ENCODE peak calls at places on chromosome 13, in nine cellular contexts. X is effector CD4-positive, alpha-beta T cell; K is AG09309; P is activated CD4-positive, alpha-beta T cell treated with anti-CD3 and anti-CD28 coated beads, Interleukin-2, amount 50 U/mL, for 1 hour; F is stimulated activated CD4-positive, alpha-beta T cell treated with anti-CD3 and anti-CD28 coated beads, TNF-alpha, amount 100 ng/mL, for 48 hours; Z is RKO; O is substantia nigra; J is cardiac fibroblast; A is sciatic nerve. L is an unnamed sample.

GRCh38 chr13:70884196-70884595 is 775.9 kb upstream of the KLHL1 start:
- DNase-seq in P (no peak), K (no peak), J (no peak), F (no peak), A (no peak), O (no peak), Z (peak), X (no peak), L (no peak)

GRCh38 chr13:94140027-94140426 is 339.5 kb downstream of the DCT start:
- DNase-seq in F (no peak), Z (no peak), J (no peak), X (no peak), P (no peak), K (no peak), O (no peak), A (no peak), L (no peak)

GRCh38 chr13:61414686-61415664 is 674 bp downstream of the PCDH20 start:
- DNase-seq in J (peak), X (no peak), A (no peak), O (no peak), K (no peak), F (no peak), Z (no peak), P (no peak), L (peak)

GRCh38 chr13:97766749-97767148 is 186.7 kb upstream of the IPO5 start:
- DNase-seq in J (no peak), X (no peak), F (no peak), K (no peak), P (no peak), O (no peak), Z (no peak), A (no peak), L (no peak)

GRCh38 chr13:36028359-36028758 is 102.8 kb downstream of the DCLK1 start:
- DNase-seq in P (no peak), X (no peak), J (no peak), O (no peak), Z (no peak), F (no peak), K (no peak), A (no peak), L (no peak)

GRCh38 chr13:80706164-80706471 is 365.2 kb upstream of the SPRY2 start:
- DNase-seq in K (no peak), Z (no peak), J (no peak), P (no peak), O (no peak), A (no peak), F (no peak), X (no peak), L (no peak)

GRCh38 chr13:24076124-24076523 is 84.4 kb upstream of the SPATA13 start:
- DNase-seq in O (no peak), Z (no peak), F (no peak), P (no peak), K (no peak), X (no peak), J (no peak), A (no peak), L (peak)

GRCh38 chr13:114057131-114058050 is 75.0 kb downstream of the RASA3 start:
- DNase-seq in K (no peak), O (no peak), Z (no peak), J (no peak), P (no peak), X (no peak), F (no peak), A (no peak), L (no peak)

GRCh38 chr13:95858286-95859075 is 181.5 kb downstream of the DNAJC3 start:
- DNase-seq in J (peak), F (no peak), O (no peak), X (no peak), P (no peak), A (no peak), K (no peak), Z (no peak), L (no peak)

GRCh38 chr13:29458419-29458818 is 137.1 kb downstream of the SLC7A1 start:
- DNase-seq in X (no peak), F (no peak), Z (no peak), A (no peak), K (no peak), J (no peak), P (no peak), O (no peak), L (no peak)

GRCh38 chr13:72643339-72643989 is 84.0 kb downstream of the MZT1 start:
- DNase-seq in X (peak), O (no peak), K (peak), A (peak), J (peak), Z (peak), P (peak), F (peak), L (peak)

GRCh38 chr13:44280461-44280860 is 93.2 kb upstream of the SERP2 start:
- DNase-seq in J (no peak), Z (no peak), K (no peak), F (no peak), P (no peak), A (no peak), O (no peak), X (no peak), L (no peak)

GRCh38 chr13:102856603-102857002 is 10.8 kb downstream of the ERCC5 start:
- DNase-seq in O (no peak), A (no peak), J (peak), K (no peak), F (no peak), Z (no peak), X (no peak), P (no peak), L (no peak)

GRCh38 chr13:71240906-71241305 is 626.1 kb downstream of the DACH1 start:
- DNase-seq in J (peak), A (no peak), F (no peak), X (no peak), K (no peak), Z (peak), P (no peak), O (no peak), L (peak)

GRCh38 chr13:30744056-30744684 is 8.8 kb downstream of the ALOX5AP start:
- DNase-seq in X (peak), F (peak), Z (no peak), J (peak), O (no peak), K (no peak), P (peak), A (no peak), L (no peak)

GRCh38 chr13:79525458-79525857 is 44.5 kb downstream of the NDFIP2 start:
- DNase-seq in Z (no peak), J (no peak), P (no peak), K (no peak), O (no peak), A (no peak), F (no peak), X (no peak), L (peak)

GRCh38 chr13:28027607-28028364 is 39.3 kb upstream of the URAD start:
- DNase-seq in O (no peak), A (no peak), K (no peak), X (no peak), J (no peak), F (no peak), Z (no peak), P (no peak), L (no peak)

GRCh38 chr13:76225815-76226489 is 589.8 kb downstream of the LMO7 start:
- DNase-seq in A (no peak), X (no peak), Z (no peak), J (peak), K (no peak), O (no peak), F (no peak), P (no peak), L (peak)

GRCh38 chr13:29674532-29674931 is 79.0 kb upstream of the SLC7A1 start:
- DNase-seq in P (no peak), J (no peak), F (no peak), Z (no peak), O (no peak), X (no peak), A (no peak), K (no peak), L (no peak)

GRCh38 chr13:44197791-44198770 is 175.5 kb upstream of the SERP2 start:
- DNase-seq in Z (no peak), P (no peak), J (no peak), X (no peak), A (no peak), O (no peak), F (peak), K (peak), L (no peak)

GRCh38 chr13:34731486-34731885 is 210.6 kb upstream of the NBEA start:
- DNase-seq in K (no peak), F (no peak), A (no peak), Z (no peak), J (no peak), O (no peak), X (no peak), P (no peak), L (no peak)

GRCh38 chr13:39016789-39017188 is 21.1 kb downstream of the PROSER1 start:
- DNase-seq in J (peak), F (no peak), X (no peak), K (no peak), A (no peak), O (no peak), P (no peak), Z (peak), L (peak)

GRCh38 chr13:113001251-113002140 is 32.5 kb downstream of the MCF2L start:
- DNase-seq in A (no peak), Z (no peak), J (no peak), K (no peak), X (no peak), F (no peak), O (no peak), P (no peak), L (peak)

GRCh38 chr13:26784704-26785639 is 24.4 kb upstream of the GPR12 start:
- DNase-seq in J (no peak), Z (no peak), K (no peak), O (no peak), X (no peak), A (no peak), P (no peak), F (no peak), L (no peak)

GRCh38 chr13:98508280-98509074 is 68.4 kb downstream of the STK24 start:
- DNase-seq in K (peak), X (no peak), P (no peak), F (no peak), O (no peak), A (no peak), J (peak), Z (peak), L (no peak)

GRCh38 chr13:97306646-97307045 is 84.5 kb downstream of the MBNL2 start:
- DNase-seq in Z (no peak), J (peak), P (no peak), K (no peak), O (no peak), A (no peak), F (no peak), X (no peak), L (no peak)

GRCh38 chr13:47705185-47705584 is 295.9 kb downstream of the SUCLA2 start:
- DNase-seq in J (no peak), K (no peak), P (no peak), Z (no peak), F (no peak), X (no peak), O (no peak), A (no peak), L (no peak)

GRCh38 chr13:61084983-61085382 is 330.7 kb downstream of the PCDH20 start:
- DNase-seq in A (no peak), X (no peak), P (no peak), F (no peak), K (no peak), Z (no peak), J (peak), O (no peak), L (no peak)

GRCh38 chr13:72839831-72840426 is 58.0 kb downstream of the PIBF1 start:
- DNase-seq in K (peak), F (no peak), J (peak), A (peak), Z (peak), X (no peak), O (no peak), P (peak), L (peak)

GRCh38 chr13:59459972-59460371 is 703.8 kb downstream of the DIAPH3 start:
- DNase-seq in A (no peak), F (no peak), P (no peak), O (no peak), K (no peak), Z (peak), X (no peak), J (peak), L (no peak)

GRCh38 chr13:110294146-110294545 is 12.8 kb downstream of the COL4A1 start:
- DNase-seq in P (no peak), K (peak), X (no peak), J (peak), F (no peak), Z (no peak), O (no peak), A (peak), L (no peak)

GRCh38 chr13:76830805-76831204 is 55.4 kb downstream of the KCTD12 start:
- DNase-seq in Z (no peak), K (no peak), X (no peak), F (no peak), O (no peak), A (no peak), J (no peak), P (no peak), L (no peak)

GRCh38 chr13:102566513-102566912 is 30.3 kb upstream of the TPP2 start:
- DNase-seq in X (no peak), K (no peak), J (no peak), P (no peak), F (no peak), O (no peak), Z (no peak), A (no peak), L (no peak)

GRCh38 chr13:48635478-48635877 is 18.3 kb upstream of the CYSLTR2 start:
- DNase-seq in K (no peak), J (no peak), F (no peak), X (no peak), P (no peak), O (no peak), A (no peak), Z (no peak), L (no peak)

GRCh38 chr13:103273825-103274224 is 207.6 kb upstream of the SLC10A2 start:
- DNase-seq in X (no peak), K (no peak), J (no peak), P (no peak), F (no peak), A (no peak), O (no peak), Z (no peak), L (no peak)

GRCh38 chr13:79779061-79779460 is 298.1 kb downstream of the NDFIP2 start:
- DNase-seq in F (no peak), J (no peak), O (no peak), Z (no peak), K (no peak), A (no peak), P (no peak), X (no peak), L (no peak)

GRCh38 chr13:75326173-75327131 is 155.5 kb downstream of the TBC1D4 start:
- DNase-seq in A (no peak), F (peak), O (no peak), P (peak), Z (no peak), J (peak), K (no peak), X (peak), L (no peak)

GRCh38 chr13:19664481-19665230 is 31.2 kb downstream of the MPHOSPH8 start:
- DNase-seq in P (no peak), X (no peak), Z (no peak), F (no peak), K (no peak), J (no peak), A (no peak), O (no peak), L (no peak)

GRCh38 chr13:40993119-40993518 is 26.0 kb downstream of the ELF1 start:
- DNase-seq in F (no peak), Z (no peak), A (no peak), J (peak), K (no peak), X (no peak), P (no peak), O (no peak), L (no peak)